ENCODE peak calls at places on chromosomes 5 and 9, in six cellular contexts. E, K, X, Q, J and L are unnamed samples. For H3K27me3, the result is how much of the 10 kb centered on the place peaks cover.

GRCh38 chr9:101138516-101138915 is 110.0 kb downstream of the PLPPR1 start:
- DNase-seq in X (no peak), K (no peak), E (no peak), J (no peak), Q (no peak), L (no peak)

GRCh38 chr9:137827908-137828526 is 49.6 kb upstream of the CACNA1B start:
- DNase-seq in E (no peak), Q (no peak), X (no peak), K (no peak), J (no peak), L (no peak)

GRCh38 chr5:93421987-93422391 is 159.0 kb downstream of the NR2F1-AS1 start:
- DNase-seq in J (no peak), X (no peak), E (peak), Q (no peak), K (no peak), L (no peak)

GRCh38 chr5:171450423-171451246 is 31.2 kb downstream of the FGF18 start:
- DNase-seq in J (peak), X (no peak), Q (peak), E (peak), K (no peak), L (peak)

GRCh38 chr5:13659391-13659790 is 285.1 kb downstream of the DNAH5 start:
- DNase-seq in Q (no peak), E (peak), J (no peak), X (no peak), K (no peak), L (peak)

GRCh38 chr5:154211611-154212390 is 21.3 kb downstream of the GALNT10 start:
- DNase-seq in Q (no peak), K (no peak), X (no peak), J (no peak), E (no peak), L (no peak)

GRCh38 chr9:1460143-1460769 is 410.1 kb downstream of the DMRT2 start:
- DNase-seq in X (no peak), E (no peak), Q (no peak), K (no peak), J (no peak), L (peak)

GRCh38 chr5:150487199-150488061 is 20.5 kb upstream of the NDST1 start:
- DNase-seq in J (no peak), E (peak), K (no peak), Q (no peak), X (no peak), L (peak)

GRCh38 chr5:180801596-180802324 is 846 bp downstream of the MGAT1 start:
- DNase-seq in Q (no peak), X (no peak), K (no peak), J (no peak), E (peak), L (no peak)

GRCh38 chr5:158287643-158288228 is 428.8 kb upstream of the CLINT1 start:
- DNase-seq in X (no peak), Q (no peak), J (no peak), E (peak), K (no peak), L (peak)

GRCh38 chr5:148408092-148408491 is 24.3 kb downstream of the FBXO38 start:
- DNase-seq in K (no peak), X (no peak), J (no peak), Q (no peak), E (no peak), L (no peak)

GRCh38 chr5:174690256-174690655 is 34.1 kb upstream of the MSX2 start:
- DNase-seq in J (no peak), X (no peak), E (no peak), Q (no peak), K (no peak), L (no peak)

GRCh38 chr5:1293997-1294838 is 650 bp downstream of the TERT start:
- DNase-seq in Q (no peak), X (no peak), E (no peak), J (peak), K (no peak), L (no peak)

GRCh38 chr9:99167120-99167519 is 54.6 kb downstream of the ALG2 start:
- DNase-seq in Q (no peak), E (no peak), J (no peak), K (no peak), X (no peak), L (no peak)

GRCh38 chr9:99169982-99170761 is 51.6 kb downstream of the ALG2 start:
- DNase-seq in X (no peak), E (no peak), J (no peak), K (no peak), Q (no peak), L (no peak)

GRCh38 chr9:99169086-99169485 is 52.7 kb downstream of the ALG2 start:
- DNase-seq in Q (no peak), E (no peak), J (no peak), X (no peak), K (no peak), L (no peak)

GRCh38 chr9:99166149-99166548 is 55.6 kb downstream of the ALG2 start:
- DNase-seq in E (no peak), Q (no peak), X (no peak), K (no peak), J (no peak), L (no peak)

GRCh38 chr9:99167694-99168093 is 54.0 kb downstream of the ALG2 start:
- DNase-seq in J (no peak), E (no peak), Q (no peak), X (no peak), K (no peak), L (no peak)
- H3K4me3 ChIP-seq in J (no peak), E (no peak), Q (no peak), X (no peak), K (no peak), L (no peak)

GRCh38 chr5:132820162-132820754 is 7.2 kb downstream of the SOWAHA start:
- DNase-seq in X (peak), J (peak), Q (peak), K (peak), E (peak), L (peak)
- H3K27me3 ChIP-seq in X (under half), J (under half), Q (under half), K (under half), E (under half), L (under half)

DNA sequence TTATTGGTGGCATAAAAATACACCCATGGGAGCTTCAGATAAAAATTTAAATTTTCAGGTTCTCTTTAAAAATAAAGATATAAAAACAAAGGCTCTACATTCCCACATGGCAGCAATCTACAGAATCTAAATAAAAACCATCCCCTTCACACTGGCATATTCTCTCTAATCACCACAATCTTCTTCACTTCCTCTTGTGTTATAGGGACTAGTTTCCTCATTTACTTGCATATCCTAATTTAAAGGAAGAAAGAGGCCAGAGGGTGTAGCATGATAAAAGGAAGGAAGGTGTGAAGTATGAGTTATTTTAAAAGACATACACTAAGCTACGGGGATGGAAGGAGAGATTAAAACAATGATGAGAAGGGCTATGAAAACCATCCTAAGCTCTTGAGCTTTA is 390.5 kb downstream of the ZNF608 start:
- DNase-seq in J (no peak), X (no peak), K (no peak), E (no peak), Q (no peak), L (no peak)
- H3K4me3 ChIP-seq in J (no peak), X (no peak), K (no peak), E (no peak), Q (no peak), L (no peak)

GRCh38 chr9:97982719-97983523 is at the start of gene ANP32B:
- DNase-seq in Q (peak), X (peak), J (peak), E (peak), K (peak), L (peak)
- H3K27me3 ChIP-seq in Q (under half), X (under half), J (under half), E (under half), K (under half), L (under half)

GRCh38 chr5:178207183-178207916 is 3.0 kb downstream of the HNRNPAB start:
- DNase-seq in X (no peak), J (no peak), K (no peak), E (peak), Q (no peak), L (peak)
- H3K4me3 ChIP-seq in X (no peak), J (no peak), K (no peak), E (no peak), Q (no peak), L (no peak)

GRCh38 chr9:130905125-130905901 is 8.7 kb upstream of the QRFP start:
- DNase-seq in Q (no peak), K (no peak), E (no peak), X (no peak), J (no peak), L (no peak)
- H3K27me3 ChIP-seq in Q (half or more), K (under half), E (under half), X (under half), J (under half), L (under half)

GRCh38 chr9:16656432-16657169 is 213.9 kb downstream of the BNC2 start:
- DNase-seq in E (no peak), J (no peak), Q (no peak), K (no peak), X (no peak), L (no peak)

GRCh38 chr9:16652511-16653101 is 217.9 kb downstream of the BNC2 start:
- DNase-seq in Q (no peak), X (no peak), K (no peak), J (no peak), E (no peak), L (no peak)

GRCh38 chr9:16653491-16654407 is 216.7 kb downstream of the BNC2 start:
- DNase-seq in J (no peak), K (no peak), Q (no peak), X (no peak), E (peak), L (no peak)

GRCh38 chr9:16651445-16651964 is 219.0 kb downstream of the BNC2 start:
- DNase-seq in Q (no peak), J (no peak), E (no peak), K (no peak), X (no peak), L (no peak)

DNA sequence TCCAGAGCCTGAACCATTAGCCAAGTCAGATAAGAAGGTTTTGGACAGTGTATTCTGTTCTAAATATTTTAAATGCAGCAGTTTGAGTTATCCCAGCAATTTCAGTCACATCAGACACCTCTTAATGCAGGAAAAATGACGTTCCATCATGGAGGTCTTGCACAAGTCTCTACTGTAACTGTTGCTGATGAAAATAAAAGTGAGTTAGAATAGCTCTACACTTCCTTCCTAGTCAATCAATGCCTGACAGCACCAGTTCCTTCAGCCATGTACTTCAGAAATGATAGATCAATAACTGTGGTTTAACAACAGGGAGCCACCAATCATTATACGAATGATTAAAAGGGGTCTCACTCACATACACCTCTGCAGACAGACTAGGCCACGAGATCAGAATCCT is 215.7 kb downstream of the BNC2 start:
- DNase-seq in X (no peak), Q (no peak), E (no peak), J (no peak), K (no peak), L (no peak)
- H3K4me3 ChIP-seq in X (no peak), Q (no peak), E (no peak), J (no peak), K (no peak), L (no peak)